ENCODE peak calls at places on chromosomes 3 and 15, in four cellular contexts. One of them, this sample, is unnamed.

GRCh38 chr3:119630119-119630518 is 30.3 kb downstream of the POPDC2 start:
- DNase-seq in hypothalamus: no peak
- DNase-seq in stimulated activated CD8-positive, alpha-beta memory T cell treated with anti-CD3 and anti-CD28 coated beads, Interleukin-15, amount 100 ng/mL, for 1 hour: no peak
- DNase-seq in activated CD4-positive, alpha-beta T cell treated with anti-CD3 and anti-CD28 coated beads for 48 hours: no peak
- DNase-seq in this sample: no peak

GRCh38 chr3:80190051-80190450 is 422.3 kb upstream of the ROBO1 start:
- DNase-seq in hypothalamus: no peak
- DNase-seq in stimulated activated CD8-positive, alpha-beta memory T cell treated with anti-CD3 and anti-CD28 coated beads, Interleukin-15, amount 100 ng/mL, for 1 hour: no peak
- DNase-seq in activated CD4-positive, alpha-beta T cell treated with anti-CD3 and anti-CD28 coated beads for 48 hours: no peak
- DNase-seq in this sample: no peak

GRCh38 chr3:137764001-137764433 is at the start of gene SOX14:
- DNase-seq in hypothalamus: no peak
- DNase-seq in stimulated activated CD8-positive, alpha-beta memory T cell treated with anti-CD3 and anti-CD28 coated beads, Interleukin-15, amount 100 ng/mL, for 1 hour: no peak
- DNase-seq in activated CD4-positive, alpha-beta T cell treated with anti-CD3 and anti-CD28 coated beads for 48 hours: peak; percentile 34
- DNase-seq in this sample: no peak

GRCh38 chr3:47035645-47036044 is 56.2 kb downstream of the NBEAL2 start:
- DNase-seq in hypothalamus: no peak
- DNase-seq in stimulated activated CD8-positive, alpha-beta memory T cell treated with anti-CD3 and anti-CD28 coated beads, Interleukin-15, amount 100 ng/mL, for 1 hour: no peak
- DNase-seq in activated CD4-positive, alpha-beta T cell treated with anti-CD3 and anti-CD28 coated beads for 48 hours: no peak
- DNase-seq in this sample: no peak

GRCh38 chr3:159458010-159458409 is 530.6 kb upstream of the IL12A start:
- DNase-seq in hypothalamus: no peak
- DNase-seq in stimulated activated CD8-positive, alpha-beta memory T cell treated with anti-CD3 and anti-CD28 coated beads, Interleukin-15, amount 100 ng/mL, for 1 hour: no peak
- DNase-seq in activated CD4-positive, alpha-beta T cell treated with anti-CD3 and anti-CD28 coated beads for 48 hours: no peak
- DNase-seq in this sample: no peak

GRCh38 chr3:184323696-184324095 is 9.3 kb downstream of the EIF4G1 start:
- DNase-seq in hypothalamus: no peak
- DNase-seq in stimulated activated CD8-positive, alpha-beta memory T cell treated with anti-CD3 and anti-CD28 coated beads, Interleukin-15, amount 100 ng/mL, for 1 hour: no peak
- DNase-seq in activated CD4-positive, alpha-beta T cell treated with anti-CD3 and anti-CD28 coated beads for 48 hours: no peak
- DNase-seq in this sample: no peak

GRCh38 chr3:188034989-188035388 is 119.0 kb upstream of the LPP start:
- DNase-seq in hypothalamus: no peak
- DNase-seq in stimulated activated CD8-positive, alpha-beta memory T cell treated with anti-CD3 and anti-CD28 coated beads, Interleukin-15, amount 100 ng/mL, for 1 hour: no peak
- DNase-seq in activated CD4-positive, alpha-beta T cell treated with anti-CD3 and anti-CD28 coated beads for 48 hours: no peak
- DNase-seq in this sample: no peak

GRCh38 chr15:98292442-98293240 is 332.1 kb downstream of the ARRDC4 start:
- DNase-seq in hypothalamus: peak; percentile 14
- DNase-seq in stimulated activated CD8-positive, alpha-beta memory T cell treated with anti-CD3 and anti-CD28 coated beads, Interleukin-15, amount 100 ng/mL, for 1 hour: no peak
- DNase-seq in activated CD4-positive, alpha-beta T cell treated with anti-CD3 and anti-CD28 coated beads for 48 hours: peak; percentile 75
- DNase-seq in this sample: peak; percentile 44

GRCh38 chr3:26078539-26078938 is 288.6 kb downstream of the OXSM start:
- DNase-seq in hypothalamus: no peak
- DNase-seq in stimulated activated CD8-positive, alpha-beta memory T cell treated with anti-CD3 and anti-CD28 coated beads, Interleukin-15, amount 100 ng/mL, for 1 hour: no peak
- DNase-seq in activated CD4-positive, alpha-beta T cell treated with anti-CD3 and anti-CD28 coated beads for 48 hours: no peak
- DNase-seq in this sample: no peak

GRCh38 chr3:172107403-172107802 is 68.0 kb downstream of the FNDC3B start:
- DNase-seq in hypothalamus: no peak
- DNase-seq in stimulated activated CD8-positive, alpha-beta memory T cell treated with anti-CD3 and anti-CD28 coated beads, Interleukin-15, amount 100 ng/mL, for 1 hour: no peak
- DNase-seq in activated CD4-positive, alpha-beta T cell treated with anti-CD3 and anti-CD28 coated beads for 48 hours: peak; percentile 71
- DNase-seq in this sample: no peak

GRCh38 chr3:55242921-55243320 is 244.2 kb downstream of the WNT5A start:
- DNase-seq in hypothalamus: no peak
- DNase-seq in stimulated activated CD8-positive, alpha-beta memory T cell treated with anti-CD3 and anti-CD28 coated beads, Interleukin-15, amount 100 ng/mL, for 1 hour: no peak
- DNase-seq in activated CD4-positive, alpha-beta T cell treated with anti-CD3 and anti-CD28 coated beads for 48 hours: no peak
- DNase-seq in this sample: no peak

GRCh38 chr3:109257269-109257668 is 59.0 kb downstream of the DPPA2 start:
- DNase-seq in hypothalamus: no peak
- DNase-seq in stimulated activated CD8-positive, alpha-beta memory T cell treated with anti-CD3 and anti-CD28 coated beads, Interleukin-15, amount 100 ng/mL, for 1 hour: no peak
- DNase-seq in activated CD4-positive, alpha-beta T cell treated with anti-CD3 and anti-CD28 coated beads for 48 hours: no peak
- DNase-seq in this sample: no peak

GRCh38 chr15:57134877-57135276 is 216.4 kb downstream of the TCF12 start:
- DNase-seq in hypothalamus: no peak
- DNase-seq in stimulated activated CD8-positive, alpha-beta memory T cell treated with anti-CD3 and anti-CD28 coated beads, Interleukin-15, amount 100 ng/mL, for 1 hour: no peak
- DNase-seq in activated CD4-positive, alpha-beta T cell treated with anti-CD3 and anti-CD28 coated beads for 48 hours: no peak
- DNase-seq in this sample: no peak

GRCh38 chr3:139293665-139294023 is 50.2 kb upstream of the MRPS22 start:
- DNase-seq in hypothalamus: no peak
- DNase-seq in stimulated activated CD8-positive, alpha-beta memory T cell treated with anti-CD3 and anti-CD28 coated beads, Interleukin-15, amount 100 ng/mL, for 1 hour: no peak
- DNase-seq in activated CD4-positive, alpha-beta T cell treated with anti-CD3 and anti-CD28 coated beads for 48 hours: no peak
- DNase-seq in this sample: no peak

GRCh38 chr3:50226888-50227389 is 9.1 kb upstream of the GNAI2 start:
- DNase-seq in hypothalamus: peak; percentile 55
- DNase-seq in stimulated activated CD8-positive, alpha-beta memory T cell treated with anti-CD3 and anti-CD28 coated beads, Interleukin-15, amount 100 ng/mL, for 1 hour: no peak
- DNase-seq in activated CD4-positive, alpha-beta T cell treated with anti-CD3 and anti-CD28 coated beads for 48 hours: peak; percentile 59
- DNase-seq in this sample: peak; percentile 43

GRCh38 chr15:98123834-98124233 is 163.3 kb downstream of the ARRDC4 start:
- DNase-seq in hypothalamus: no peak
- DNase-seq in stimulated activated CD8-positive, alpha-beta memory T cell treated with anti-CD3 and anti-CD28 coated beads, Interleukin-15, amount 100 ng/mL, for 1 hour: no peak
- DNase-seq in activated CD4-positive, alpha-beta T cell treated with anti-CD3 and anti-CD28 coated beads for 48 hours: no peak
- DNase-seq in this sample: no peak